ENCODE peak calls at places on chromosomes 4 and X, in four cellular contexts. I is GM12878, W is colonic mucosa, J is fibroblast of lung. K is an unnamed sample.

GRCh38 chrX:72101597-72102037 is 30.1 kb downstream of the RTL5 start:
- DNase-seq in I (no peak), W (no peak), J (no peak), K (no peak)

GRCh38 chr4:173998471-173999144 is 284.9 kb downstream of the FBXO8 start:
- DNase-seq in I (no peak), W (no peak), J (no peak), K (no peak)

GRCh38 chr4:183396187-183396738 is 48.2 kb upstream of the CDKN2AIP start:
- DNase-seq in I (no peak), W (no peak), J (no peak), K (no peak)

GRCh38 chr4:185115827-185116232 is 27.2 kb upstream of the SLC25A4 start:
- DNase-seq in I (no peak), W (peak; percentile 56), J (peak; percentile 99), K (peak; percentile 94)

GRCh38 chrX:85592980-85593379 is 213.5 kb upstream of the POF1B start:
- DNase-seq in I (no peak), W (no peak), J (no peak), K (no peak)

GRCh38 chr4:103092245-103092644 is 7.4 kb downstream of the BDH2 start:
- DNase-seq in I (no peak), W (no peak), J (no peak), K (peak; percentile 15)

GRCh38 chr4:152399246-152399645 is 136.6 kb downstream of the FBXW7 start:
- DNase-seq in I (peak; percentile 28), W (no peak), J (no peak), K (no peak)

GRCh38 chr4:182242793-182243192 is 409 bp upstream of the TENM3 start:
- DNase-seq in I (no peak), W (no peak), J (peak; percentile 17), K (peak; percentile 7)

GRCh38 chr4:37632836-37633235 is 53.3 kb downstream of the RELL1 start:
- DNase-seq in I (no peak), W (no peak), J (no peak), K (no peak)

GRCh38 chrX:37813570-37813969 is 33.7 kb downstream of the CYBB start:
- DNase-seq in I (no peak), W (no peak), J (no peak), K (no peak)

GRCh38 chrX:259692-260355 is 21.4 kb upstream of the PLCXD1 start:
- DNase-seq in I (no peak), W (peak; percentile 26), J (no peak), K (no peak)
- H3K4me3 ChIP-seq in I (no peak overlapping the region), W (no peak overlapping the region), J (no peak overlapping the region), K (no peak overlapping the region)

DNA sequence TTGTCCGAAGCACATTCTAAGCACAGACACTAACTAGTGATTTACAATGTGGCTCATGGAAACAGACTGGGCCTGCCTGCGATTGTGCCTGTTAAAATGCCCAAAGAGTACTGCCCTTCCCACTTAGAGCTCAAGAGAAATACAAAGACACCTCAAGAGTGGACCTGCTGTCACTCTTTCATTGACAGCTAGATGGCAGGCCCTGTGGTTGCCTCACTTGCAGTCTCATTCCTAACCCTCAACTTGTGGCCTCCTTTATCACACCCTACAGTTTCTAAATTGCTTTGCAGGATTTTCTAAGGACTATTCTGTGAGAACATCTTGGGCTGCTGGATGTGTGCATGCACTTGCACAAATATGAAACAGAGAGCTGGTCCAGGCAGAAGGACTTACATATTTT is 331.0 kb upstream of the EMCN start:
- DNase-seq in I (no peak), W (no peak), J (no peak), K (no peak)
- TF ChIP-seq CTCF in I (peak; percentile 34), W (no peak), J (no peak), K (no peak)

DNA sequence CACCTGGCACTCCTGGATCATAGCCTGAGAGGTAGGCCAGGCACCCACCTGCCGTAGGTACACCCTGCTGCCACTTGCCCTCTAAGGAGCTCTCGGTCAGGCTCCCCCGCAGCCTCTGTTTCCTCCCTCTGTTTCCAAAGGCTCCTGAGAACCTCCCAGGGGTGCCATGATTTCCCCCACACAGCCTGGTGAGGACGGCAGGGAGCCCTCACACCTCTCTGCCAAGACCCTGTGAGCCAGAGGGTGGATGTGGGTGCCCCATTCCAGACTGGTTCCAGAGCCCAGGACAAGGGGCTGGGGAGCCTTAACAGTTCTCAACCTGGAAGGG is 1.6 kb upstream of the ABLIM2 start:
- DNase-seq in I (no peak), W (no peak), J (no peak), K (no peak)
- H3K4me3 ChIP-seq in I (no peak overlapping the region), W (no peak overlapping the region), J (no peak overlapping the region), K (no peak overlapping the region)

GRCh38 chr4:53619431-53619830 is 28.1 kb upstream of the LNX1 start:
- DNase-seq in I (no peak), W (no peak), J (no peak), K (no peak)

GRCh38 chr4:53622739-53623151 is 31.5 kb upstream of the LNX1 start:
- DNase-seq in I (no peak), W (no peak), J (peak; percentile 80), K (peak; percentile 81)

GRCh38 chr4:53618321-53618720 is 27.0 kb upstream of the LNX1 start:
- DNase-seq in I (no peak), W (no peak), J (no peak), K (no peak)

GRCh38 chr4:53617101-53617680 is 25.9 kb upstream of the LNX1 start:
- DNase-seq in I (no peak), W (no peak), J (no peak), K (no peak)

DNA sequence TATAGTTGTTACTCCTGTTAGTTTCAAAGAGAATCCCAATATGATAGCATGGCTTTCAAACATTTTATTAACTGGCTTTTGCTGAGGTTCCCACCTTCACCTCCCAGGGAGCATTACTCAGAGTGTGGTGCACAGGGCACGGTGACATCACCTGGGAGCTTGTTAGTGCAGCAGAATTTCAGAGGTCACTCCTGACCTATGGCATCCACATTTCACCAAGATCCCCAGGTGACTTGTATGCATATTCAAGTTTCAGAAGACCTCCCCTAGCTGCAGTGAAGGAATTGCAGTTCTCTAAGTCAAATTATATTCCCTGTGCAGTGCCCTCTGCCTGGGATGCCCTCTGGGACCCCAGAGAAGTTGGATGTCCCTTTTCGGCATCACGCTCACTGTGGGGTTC is 29.7 kb upstream of the LNX1 start:
- DNase-seq in I (no peak), W (no peak), J (no peak), K (no peak)
- TF ChIP-seq CTCF in I (no peak), W (no peak), J (peak; percentile 7), K (peak; percentile 26)

GRCh38 chr4:139887378-139887801 is 221.8 kb downstream of the MGST2 start:
- DNase-seq in I (no peak), W (no peak), J (peak; percentile 49), K (peak; percentile 53)
- H3K4me3 ChIP-seq in I (no peak overlapping the region), W (no peak overlapping the region), J (peak overlapping the region; percentile 73), K (peak overlapping the region; percentile 1)

K was measured in cardiac fibroblast.